ENCODE peak calls at places on chromosomes 6 and 20, in four cellular contexts. K is HFFc6, I is AG20443, L is uterus. Q is an unnamed sample.

GRCh38 chr6:116047173-116047933 is 13.3 kb downstream of the FRK start:
- DNase-seq in I (peak), K (peak), L (no peak), Q (no peak)

GRCh38 chr6:72446427-72446826 is 175.4 kb upstream of the KCNQ5 start:
- DNase-seq in K (peak), I (peak), L (no peak), Q (no peak)

GRCh38 chr20:24762791-24763350 is 186.2 kb upstream of the CST7 start:
- DNase-seq in I (no peak), L (no peak), K (no peak), Q (no peak)

GRCh38 chr20:10648651-10649050 is 25.1 kb downstream of the JAG1 start:
- DNase-seq in K (peak), L (no peak), I (peak), Q (no peak)

GRCh38 chr6:34961574-34961973 is 72.5 kb downstream of the ANKS1A start:
- DNase-seq in L (no peak), I (no peak), K (no peak), Q (no peak)

GRCh38 chr20:46406986-46407670 is 713 bp upstream of the ELMO2 start:
- DNase-seq in K (peak), I (no peak), L (peak), Q (peak)

GRCh38 chr6:135540207-135540877 is 42.8 kb upstream of the AHI1 start:
- DNase-seq in I (peak), L (no peak), K (no peak), Q (no peak)

GRCh38 chr6:44056392-44057237 is 70.6 kb downstream of the MRPL14 start:
- DNase-seq in K (peak), I (no peak), L (peak), Q (no peak)

GRCh38 chr6:157274471-157275226 is 48.7 kb downstream of the TMEM242 start:
- DNase-seq in I (peak), L (peak), K (peak), Q (peak)

GRCh38 chr6:44712353-44713147 is 325.0 kb downstream of the CDC5L start:
- DNase-seq in I (no peak), K (no peak), L (no peak), Q (no peak)

GRCh38 chr20:37457928-37458327 is 63.1 kb upstream of the NNAT start:
- DNase-seq in K (no peak), I (no peak), L (no peak), Q (no peak)

GRCh38 chr6:71977860-71978259 is 91.5 kb downstream of the RIMS1 start:
- DNase-seq in K (no peak), I (no peak), L (no peak), Q (no peak)

GRCh38 chr20:1871807-1872455 is 23.3 kb upstream of the SIRPA start:
- DNase-seq in K (no peak), L (no peak), I (no peak), Q (no peak)

GRCh38 chr6:44400572-44400971 is 13.1 kb downstream of the CDC5L start:
- DNase-seq in K (no peak), I (no peak), L (no peak), Q (no peak)

GRCh38 chr20:34512266-34512954 is 3.8 kb upstream of the DYNLRB1 start:
- DNase-seq in K (no peak), L (no peak), I (no peak), Q (no peak)

GRCh38 chr6:73774311-73774766 is 78.3 kb downstream of the CD109 start:
- DNase-seq in L (peak), K (peak), I (peak), Q (peak)

GRCh38 chr6:167079853-167080297 is 43.0 kb upstream of the CCR6 start:
- DNase-seq in I (no peak), L (no peak), K (no peak), Q (no peak)

GRCh38 chr6:42279966-42280629 is 62.4 kb upstream of the MRPS10 start:
- DNase-seq in I (peak), L (peak), K (no peak), Q (peak)

GRCh38 chr20:1883986-1884385 is 11.2 kb upstream of the SIRPA start:
- DNase-seq in K (no peak), L (no peak), I (no peak), Q (no peak)

GRCh38 chr6:66478705-66479104 is 771.7 kb upstream of the EYS start:
- DNase-seq in K (no peak), L (no peak), I (no peak), Q (no peak)

GRCh38 chr6:140586426-140587061 is 1212.1 kb upstream of the CITED2 start:
- DNase-seq in I (no peak), K (no peak), L (no peak), Q (no peak)